ENCODE peak calls at places on chromosomes 12 and 14, in four cellular contexts. S is substantia nigra, J is aorta, D is M059J. I is an unnamed sample.

GRCh38 chr14:94132285-94132887 is 3.0 kb upstream of the IFI27L2 start:
- DNase-seq in S (no peak), J (no peak), D (peak), I (peak)

GRCh38 chr14:73973497-73973896 is 23.4 kb downstream of the COQ6 start:
- DNase-seq in S (no peak), J (no peak), D (no peak), I (no peak)

GRCh38 chr14:68853749-68854148 is 60.9 kb upstream of the ZFP36L1 start:
- DNase-seq in S (no peak), J (no peak), D (no peak), I (no peak)

GRCh38 chr14:106652494-106652893 is 1126.1 kb downstream of the TMEM121 start:
- DNase-seq in S (no peak), J (no peak), D (no peak), I (no peak)

GRCh38 chr12:63036216-63036973 is 101.4 kb upstream of the PPM1H start:
- DNase-seq in S (no peak), J (no peak), D (no peak), I (no peak)

GRCh38 chr14:100532916-100533630 is 54.1 kb downstream of the BEGAIN start:
- DNase-seq in S (no peak), J (peak), D (peak), I (no peak)

GRCh38 chr12:70427611-70428010 is 61.5 kb downstream of the KCNMB4 start:
- DNase-seq in S (no peak), J (no peak), D (no peak), I (no peak)

GRCh38 chr12:4120316-4120920 is 153.1 kb upstream of the CCND2 start:
- DNase-seq in S (no peak), J (no peak), D (no peak), I (peak)

GRCh38 chr12:70756118-70756517 is 118.9 kb upstream of the PTPRB start:
- DNase-seq in S (no peak), J (no peak), D (peak), I (no peak)

GRCh38 chr12:50088577-50089335 is 3.6 kb downstream of the SMARCD1 start:
- DNase-seq in S (no peak), J (peak), D (peak), I (no peak)

GRCh38 chr12:117363953-117364486 is 2.6 kb upstream of the NOS1 start:
- DNase-seq in S (no peak), J (no peak), D (peak), I (no peak)

GRCh38 chr14:81401420-81402122 is 1.4 kb upstream of the STON2 start:
- DNase-seq in S (no peak), J (no peak), D (peak), I (no peak)

GRCh38 chr12:54298904-54299303 is 1.9 kb downstream of the NFE2 start:
- DNase-seq in S (no peak), J (no peak), D (no peak), I (no peak)

GRCh38 chr12:48351022-48351708 is 446 bp upstream of the ZNF641 start:
- DNase-seq in S (no peak), J (peak), D (peak), I (peak)

GRCh38 chr14:53786045-53786444 is 170.6 kb downstream of the BMP4 start:
- DNase-seq in S (no peak), J (no peak), D (no peak), I (no peak)

GRCh38 chr12:44357476-44357875 is 518.6 kb downstream of the NELL2 start:
- DNase-seq in S (no peak), J (no peak), D (no peak), I (no peak)

GRCh38 chr14:103105580-103106168 is 11.1 kb downstream of the EXOC3L4 start:
- DNase-seq in S (no peak), J (no peak), D (no peak), I (no peak)

GRCh38 chr14:101198398-101199027 is 295.0 kb upstream of the RTL1 start:
- DNase-seq in S (no peak), J (no peak), D (no peak), I (peak)

GRCh38 chr12:39440781-39441180 is 2.1 kb downstream of the KIF21A start:
- DNase-seq in S (no peak), J (no peak), D (no peak), I (no peak)

GRCh38 chr12:94941440-94941862 is 62.0 kb downstream of the NDUFA12 start:
- DNase-seq in S (no peak), J (peak), D (peak), I (peak)

GRCh38 chr14:51094282-51094821 is 553 bp downstream of the TRIM9 start:
- DNase-seq in S (no peak), J (peak), D (peak), I (no peak)

GRCh38 chr14:101120636-101121398 is 217.3 kb upstream of the RTL1 start:
- DNase-seq in S (no peak), J (peak), D (no peak), I (peak)

GRCh38 chr12:54378791-54379400 is 5.6 kb downstream of the ZNF385A start:
- DNase-seq in S (no peak), J (no peak), D (peak), I (peak)

GRCh38 chr12:122499991-122500684 is 594 bp downstream of the ZCCHC8 start:
- DNase-seq in S (peak), J (peak), D (peak), I (peak)

I was measured in coronary artery.